ENCODE peak calls at places on chromosome 7, in nine cellular contexts. One of them, this sample, is unnamed.

GRCh38 chr7:79513271-79513670 is 59.8 kb upstream of the MAGI2 start:
- DNase-seq in ascending aorta: no peak
- DNase-seq in heart left ventricle: no peak
- DNase-seq in right lobe of liver: no peak
- DNase-seq in pancreas: no peak
- DNase-seq in IMR-90: no peak
- DNase-seq in heart right ventricle: no peak
- DNase-seq in dorsolateral prefrontal cortex: no peak
- DNase-seq in PC-3: no peak
- DNase-seq in this sample: no peak

GRCh38 chr7:107384025-107384424 is 85.8 kb upstream of the GPR22 start:
- DNase-seq in ascending aorta: no peak
- DNase-seq in heart left ventricle: no peak
- DNase-seq in right lobe of liver: no peak
- DNase-seq in pancreas: no peak
- DNase-seq in IMR-90: no peak
- DNase-seq in heart right ventricle: no peak
- DNase-seq in dorsolateral prefrontal cortex: no peak
- DNase-seq in PC-3: no peak
- DNase-seq in this sample: no peak

GRCh38 chr7:42262907-42263466 is 26.0 kb upstream of the GLI3 start:
- DNase-seq in ascending aorta: peak; percentile 93
- DNase-seq in heart left ventricle: peak; percentile 44
- DNase-seq in right lobe of liver: no peak
- DNase-seq in pancreas: no peak
- DNase-seq in IMR-90: peak; percentile 70
- DNase-seq in heart right ventricle: peak; percentile 44
- DNase-seq in dorsolateral prefrontal cortex: no peak
- DNase-seq in PC-3: peak; percentile 58
- DNase-seq in this sample: no peak

GRCh38 chr7:26397326-26397725 is 105.7 kb downstream of the SNX10 start:
- DNase-seq in ascending aorta: no peak
- DNase-seq in heart left ventricle: no peak
- DNase-seq in right lobe of liver: no peak
- DNase-seq in pancreas: no peak
- DNase-seq in IMR-90: no peak
- DNase-seq in heart right ventricle: no peak
- DNase-seq in dorsolateral prefrontal cortex: no peak
- DNase-seq in PC-3: no peak
- DNase-seq in this sample: no peak

GRCh38 chr7:18345641-18346234 is 149.8 kb upstream of the HDAC9 start:
- DNase-seq in ascending aorta: peak; percentile 67
- DNase-seq in heart left ventricle: no peak
- DNase-seq in right lobe of liver: no peak
- DNase-seq in pancreas: no peak
- DNase-seq in IMR-90: peak; percentile 46
- DNase-seq in heart right ventricle: no peak
- DNase-seq in dorsolateral prefrontal cortex: peak; percentile 4
- DNase-seq in PC-3: peak; percentile 81
- DNase-seq in this sample: no peak

GRCh38 chr7:20407585-20408466 is 77.1 kb downstream of the ITGB8 start:
- DNase-seq in ascending aorta: no peak
- DNase-seq in heart left ventricle: peak; percentile 68
- DNase-seq in right lobe of liver: no peak
- DNase-seq in pancreas: no peak
- DNase-seq in IMR-90: peak; percentile 43
- DNase-seq in heart right ventricle: peak; percentile 69
- DNase-seq in dorsolateral prefrontal cortex: no peak
- DNase-seq in PC-3: peak; percentile 84
- DNase-seq in this sample: no peak

GRCh38 chr7:40058636-40059035 is 75.8 kb downstream of the MPLKIP start:
- DNase-seq in ascending aorta: no peak
- DNase-seq in heart left ventricle: no peak
- DNase-seq in right lobe of liver: no peak
- DNase-seq in pancreas: no peak
- DNase-seq in IMR-90: peak; percentile 4
- DNase-seq in heart right ventricle: no peak
- DNase-seq in dorsolateral prefrontal cortex: no peak
- DNase-seq in PC-3: no peak
- DNase-seq in this sample: no peak

GRCh38 chr7:33888206-33888605 is 17.1 kb upstream of the BMPER start:
- DNase-seq in ascending aorta: no peak
- DNase-seq in heart left ventricle: no peak
- DNase-seq in right lobe of liver: no peak
- DNase-seq in pancreas: no peak
- DNase-seq in IMR-90: no peak
- DNase-seq in heart right ventricle: no peak
- DNase-seq in dorsolateral prefrontal cortex: no peak
- DNase-seq in PC-3: peak; percentile 30
- DNase-seq in this sample: no peak

GRCh38 chr7:98681496-98681895 is 64.4 kb downstream of the NPTX2 start:
- DNase-seq in ascending aorta: no peak
- DNase-seq in heart left ventricle: no peak
- DNase-seq in right lobe of liver: no peak
- DNase-seq in pancreas: no peak
- DNase-seq in IMR-90: no peak
- DNase-seq in heart right ventricle: no peak
- DNase-seq in dorsolateral prefrontal cortex: no peak
- DNase-seq in PC-3: no peak
- DNase-seq in this sample: no peak

GRCh38 chr7:37901236-37901827 is 15.3 kb downstream of the SFRP4 start:
- DNase-seq in ascending aorta: no peak
- DNase-seq in heart left ventricle: no peak
- DNase-seq in right lobe of liver: no peak
- DNase-seq in pancreas: no peak
- DNase-seq in IMR-90: peak; percentile 15
- DNase-seq in heart right ventricle: no peak
- DNase-seq in dorsolateral prefrontal cortex: no peak
- DNase-seq in PC-3: peak; percentile 57
- DNase-seq in this sample: no peak

GRCh38 chr7:128351296-128352123 is 7.8 kb upstream of the RBM28 start:
- DNase-seq in ascending aorta: no peak
- DNase-seq in heart left ventricle: no peak
- DNase-seq in right lobe of liver: no peak
- DNase-seq in pancreas: peak; percentile 59
- DNase-seq in IMR-90: no peak
- DNase-seq in heart right ventricle: peak; percentile 33
- DNase-seq in dorsolateral prefrontal cortex: no peak
- DNase-seq in PC-3: no peak
- DNase-seq in this sample: peak; percentile 17

GRCh38 chr7:73909051-73909941 is 48.3 kb downstream of the TMEM270 start:
- DNase-seq in ascending aorta: no peak
- DNase-seq in heart left ventricle: no peak
- DNase-seq in right lobe of liver: no peak
- DNase-seq in pancreas: peak; percentile 47
- DNase-seq in IMR-90: no peak
- DNase-seq in heart right ventricle: no peak
- DNase-seq in dorsolateral prefrontal cortex: no peak
- DNase-seq in PC-3: no peak
- DNase-seq in this sample: no peak

GRCh38 chr7:50166997-50167961 is 74.2 kb upstream of the ZPBP start:
- DNase-seq in ascending aorta: no peak
- DNase-seq in heart left ventricle: no peak
- DNase-seq in right lobe of liver: no peak
- DNase-seq in pancreas: no peak
- DNase-seq in IMR-90: no peak
- DNase-seq in heart right ventricle: no peak
- DNase-seq in dorsolateral prefrontal cortex: no peak
- DNase-seq in PC-3: no peak
- DNase-seq in this sample: no peak

DNA sequence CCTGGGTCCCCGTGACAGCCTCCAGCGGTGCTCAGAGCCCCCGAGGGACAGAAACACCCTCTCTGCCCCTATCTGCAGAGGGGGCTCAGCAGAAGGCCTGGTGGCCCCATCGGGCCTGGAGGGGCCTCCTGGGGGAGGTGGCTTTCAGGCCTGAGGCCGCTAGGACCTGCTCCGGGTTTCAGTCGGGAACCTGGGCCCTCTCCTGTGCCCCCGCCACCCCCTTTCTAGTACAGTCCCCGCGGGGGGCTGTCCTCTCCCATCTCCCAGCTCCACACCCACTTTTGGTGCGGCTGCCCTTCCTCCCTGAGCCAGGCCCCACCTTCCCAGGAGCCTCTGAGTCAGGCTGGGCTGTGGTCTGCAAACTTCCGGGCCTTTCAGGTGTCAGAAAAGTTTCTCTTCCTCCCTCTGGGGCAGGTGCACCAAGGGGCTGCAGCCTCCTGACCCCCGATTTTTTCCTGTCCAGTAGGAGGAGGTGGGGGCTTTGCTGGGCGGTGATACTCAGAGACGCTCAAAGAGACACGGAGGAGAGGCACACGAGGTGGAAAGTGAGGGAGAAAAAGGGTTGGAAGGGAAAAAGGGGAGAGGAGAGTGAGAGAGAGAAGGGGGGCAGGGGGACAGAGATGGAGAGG is 692 bp downstream of the CARD11 start:
- DNase-seq in ascending aorta: no peak
- DNase-seq in heart left ventricle: no peak
- DNase-seq in right lobe of liver: no peak
- DNase-seq in pancreas: peak; percentile 50
- DNase-seq in IMR-90: no peak
- DNase-seq in heart right ventricle: no peak
- DNase-seq in dorsolateral prefrontal cortex: no peak
- DNase-seq in PC-3: peak; percentile 35
- DNase-seq in this sample: peak; percentile 60
- H3K4me3 ChIP-seq in ascending aorta: peak overlapping the region; percentile 58
- H3K4me3 ChIP-seq in heart left ventricle: peak overlapping the region; percentile 56
- H3K4me3 ChIP-seq in right lobe of liver: no peak overlapping the region
- H3K4me3 ChIP-seq in pancreas: peak overlapping the region; percentile 39
- H3K4me3 ChIP-seq in IMR-90: peak overlapping the region; percentile 28
- H3K4me3 ChIP-seq in heart right ventricle: no peak overlapping the region
- H3K4me3 ChIP-seq in dorsolateral prefrontal cortex: no peak overlapping the region
- H3K4me3 ChIP-seq in PC-3: no peak overlapping the region
- H3K4me3 ChIP-seq in this sample: peak overlapping the region; percentile 96

DNA sequence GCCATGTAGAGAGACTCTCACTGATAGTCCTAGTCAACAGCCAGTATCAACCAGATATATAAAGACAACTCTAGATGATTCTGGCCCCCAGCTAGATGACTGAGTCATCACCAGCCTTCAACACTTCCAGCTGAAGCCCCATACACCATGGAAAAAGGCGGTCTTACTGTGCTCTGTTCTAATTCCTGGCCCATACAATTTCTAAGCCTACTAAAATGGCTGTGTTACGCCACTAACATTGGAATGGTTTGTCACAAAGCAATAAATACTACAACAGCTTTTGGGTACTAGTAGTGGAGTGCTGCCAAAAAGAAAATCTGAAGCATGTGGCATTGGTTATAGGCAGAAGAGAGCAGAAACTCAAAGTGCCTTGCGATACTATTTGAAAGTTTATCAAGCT is 13.0 kb upstream of the TES start:
- DNase-seq in ascending aorta: no peak
- DNase-seq in heart left ventricle: no peak
- DNase-seq in right lobe of liver: no peak
- DNase-seq in pancreas: no peak
- DNase-seq in IMR-90: no peak
- DNase-seq in heart right ventricle: no peak
- DNase-seq in dorsolateral prefrontal cortex: no peak
- DNase-seq in PC-3: no peak
- DNase-seq in this sample: no peak
- H3K27ac ChIP-seq in ascending aorta: no peak overlapping the region
- H3K27ac ChIP-seq in heart left ventricle: no peak overlapping the region
- H3K27ac ChIP-seq in right lobe of liver: no peak overlapping the region
- H3K27ac ChIP-seq in pancreas: no peak overlapping the region
- H3K27ac ChIP-seq in IMR-90: no peak overlapping the region
- H3K27ac ChIP-seq in heart right ventricle: no peak overlapping the region
- H3K27ac ChIP-seq in dorsolateral prefrontal cortex: no peak overlapping the region
- H3K27ac ChIP-seq in PC-3: no peak overlapping the region
- H3K27ac ChIP-seq in this sample: no peak overlapping the region

GRCh38 chr7:45663965-45664623 is 89.9 kb downstream of the ADCY1 start:
- DNase-seq in ascending aorta: peak; percentile 27
- DNase-seq in heart left ventricle: peak; percentile 9
- DNase-seq in right lobe of liver: no peak
- DNase-seq in pancreas: no peak
- DNase-seq in IMR-90: no peak
- DNase-seq in heart right ventricle: no peak
- DNase-seq in dorsolateral prefrontal cortex: no peak
- DNase-seq in PC-3: no peak
- DNase-seq in this sample: no peak

GRCh38 chr7:45665172-45665571 is 91.0 kb downstream of the ADCY1 start:
- DNase-seq in ascending aorta: no peak
- DNase-seq in heart left ventricle: peak; percentile 5
- DNase-seq in right lobe of liver: no peak
- DNase-seq in pancreas: peak; percentile 10
- DNase-seq in IMR-90: no peak
- DNase-seq in heart right ventricle: no peak
- DNase-seq in dorsolateral prefrontal cortex: no peak
- DNase-seq in PC-3: no peak
- DNase-seq in this sample: no peak

GRCh38 chr7:45662540-45663166 is 88.5 kb downstream of the ADCY1 start:
- DNase-seq in ascending aorta: peak; percentile 40
- DNase-seq in heart left ventricle: peak; percentile 12
- DNase-seq in right lobe of liver: no peak
- DNase-seq in pancreas: peak; percentile 42
- DNase-seq in IMR-90: no peak
- DNase-seq in heart right ventricle: no peak
- DNase-seq in dorsolateral prefrontal cortex: no peak
- DNase-seq in PC-3: no peak
- DNase-seq in this sample: no peak

GRCh38 chr7:45662018-45662417 is 87.8 kb downstream of the ADCY1 start:
- DNase-seq in ascending aorta: no peak
- DNase-seq in heart left ventricle: peak; percentile 10
- DNase-seq in right lobe of liver: no peak
- DNase-seq in pancreas: no peak
- DNase-seq in IMR-90: no peak
- DNase-seq in heart right ventricle: no peak
- DNase-seq in dorsolateral prefrontal cortex: no peak
- DNase-seq in PC-3: no peak
- DNase-seq in this sample: no peak

GRCh38 chr7:45663167-45663921 is 89.2 kb downstream of the ADCY1 start:
- DNase-seq in ascending aorta: peak; percentile 49
- DNase-seq in heart left ventricle: peak; percentile 26
- DNase-seq in right lobe of liver: no peak
- DNase-seq in pancreas: peak; percentile 84
- DNase-seq in IMR-90: peak; percentile 12
- DNase-seq in heart right ventricle: peak; percentile 57
- DNase-seq in dorsolateral prefrontal cortex: no peak
- DNase-seq in PC-3: peak; percentile 32
- DNase-seq in this sample: peak; percentile 10
- TF ChIP-seq CTCF in ascending aorta: no peak
- TF ChIP-seq CTCF in heart left ventricle: peak; percentile 68
- TF ChIP-seq CTCF in right lobe of liver: peak; percentile 73
- TF ChIP-seq CTCF in pancreas: peak; percentile 62
- TF ChIP-seq CTCF in IMR-90: peak; percentile 78
- TF ChIP-seq CTCF in heart right ventricle: peak; percentile 76
- TF ChIP-seq CTCF in dorsolateral prefrontal cortex: peak; percentile 62
- TF ChIP-seq CTCF in PC-3: peak; percentile 65
- TF ChIP-seq CTCF in this sample: no peak

DNA sequence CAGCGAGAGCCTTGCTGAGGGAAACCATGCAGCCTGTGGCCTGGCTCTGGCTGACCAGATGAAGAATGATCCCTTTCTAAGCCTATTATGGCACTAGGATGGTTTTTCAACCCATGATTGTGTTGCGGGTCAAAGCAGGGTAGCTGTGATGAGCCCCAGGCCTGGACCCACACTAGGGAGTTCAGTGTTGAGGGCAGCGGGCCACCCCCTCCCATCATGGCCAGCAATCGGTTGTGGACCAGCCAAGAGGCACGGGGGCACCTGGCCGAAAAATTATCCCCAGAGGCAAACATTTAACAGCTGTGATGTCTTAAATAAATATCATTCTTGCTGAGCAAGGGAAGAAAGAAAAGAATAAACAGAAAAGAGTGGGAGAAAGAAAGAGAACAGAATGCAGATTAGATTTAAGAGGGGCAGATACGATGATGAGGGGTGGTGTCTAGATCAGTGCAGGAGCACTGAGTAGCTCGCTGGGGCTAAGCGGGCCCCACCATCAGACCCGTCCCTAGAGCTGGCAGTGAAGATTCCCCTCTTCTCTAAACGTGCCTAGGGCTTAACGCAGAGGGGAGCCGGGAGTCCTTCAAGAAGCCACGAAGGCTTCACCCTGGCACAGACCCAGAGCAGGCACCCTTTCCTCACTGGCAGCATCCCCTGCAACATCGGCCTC is 82.7 kb downstream of the SLC37A3 start:
- DNase-seq in ascending aorta: no peak
- DNase-seq in heart left ventricle: no peak
- DNase-seq in right lobe of liver: no peak
- DNase-seq in pancreas: no peak
- DNase-seq in IMR-90: no peak
- DNase-seq in heart right ventricle: no peak
- DNase-seq in dorsolateral prefrontal cortex: no peak
- DNase-seq in PC-3: no peak
- DNase-seq in this sample: no peak
- H3K4me3 ChIP-seq in ascending aorta: peak overlapping the region; percentile 57
- H3K4me3 ChIP-seq in heart left ventricle: peak overlapping the region; percentile 45
- H3K4me3 ChIP-seq in right lobe of liver: no peak overlapping the region
- H3K4me3 ChIP-seq in pancreas: peak overlapping the region; percentile 2
- H3K4me3 ChIP-seq in IMR-90: no peak overlapping the region
- H3K4me3 ChIP-seq in heart right ventricle: peak overlapping the region; percentile 19
- H3K4me3 ChIP-seq in dorsolateral prefrontal cortex: peak overlapping the region; percentile 42
- H3K4me3 ChIP-seq in PC-3: peak overlapping the region; percentile 41
- H3K4me3 ChIP-seq in this sample: no peak overlapping the region